ENCODE peak calls at places on chromosomes 3 and 15, in four cellular contexts. E is K562, C is GM12891, P is GM12878. A is an unnamed sample.

GRCh38 chr15:48984811-48985352 is 21.2 kb upstream of the SHC4 start:
- DNase-seq in C (no peak), P (no peak), E (no peak), A (no peak)

GRCh38 chr3:146513386-146514051 is 30.9 kb downstream of the PLSCR1 start:
- DNase-seq in P (no peak), C (no peak), E (no peak), A (no peak)

GRCh38 chr3:58612825-58613224 is 35.6 kb upstream of the FAM107A start:
- DNase-seq in E (no peak), C (no peak), P (no peak), A (no peak)

GRCh38 chr3:79406175-79406574 is 361.6 kb downstream of the ROBO1 start:
- DNase-seq in E (no peak), P (no peak), C (no peak), A (no peak)

GRCh38 chr3:161096771-161097367 is 8.3 kb downstream of the B3GALNT1 start:
- DNase-seq in E (peak), C (no peak), P (no peak), A (peak)

GRCh38 chr3:132549890-132550578 is 47.0 kb upstream of the ACKR4 start:
- DNase-seq in C (peak), E (no peak), P (peak), A (no peak)

GRCh38 chr3:23800731-23801130 is 5.0 kb upstream of the UBE2E1 start:
- DNase-seq in E (no peak), P (no peak), C (no peak), A (no peak)

GRCh38 chr15:62849316-62850129 is 193.0 kb upstream of the TPM1 start:
- DNase-seq in E (no peak), P (no peak), C (no peak), A (no peak)

GRCh38 chr3:94307588-94307987 is 244.7 kb downstream of the NSUN3 start:
- DNase-seq in E (no peak), P (no peak), C (no peak), A (no peak)

GRCh38 chr15:25787855-25788521 is 75.1 kb downstream of the ATP10A start:
- DNase-seq in P (no peak), E (peak), C (no peak), A (no peak)

GRCh38 chr15:37045859-37046318 is 54.5 kb downstream of the MEIS2 start:
- DNase-seq in C (no peak), P (no peak), E (no peak), A (no peak)

GRCh38 chr3:197372076-197372661 is 73.8 kb upstream of the DLG1 start:
- DNase-seq in C (no peak), P (no peak), E (no peak), A (no peak)

GRCh38 chr3:42450567-42450966 is 40.2 kb upstream of the LYZL4 start:
- DNase-seq in E (no peak), C (no peak), P (no peak), A (no peak)

GRCh38 chr3:53493997-53494791 is at the start of gene CACNA1D:
- DNase-seq in C (peak), P (no peak), E (no peak), A (no peak)

GRCh38 chr15:54556231-54556630 is 578.0 kb downstream of the UNC13C start:
- DNase-seq in P (no peak), E (no peak), C (no peak), A (no peak)

GRCh38 chr3:69305011-69305410 is 80.9 kb downstream of the FRMD4B start:
- DNase-seq in E (no peak), C (no peak), P (no peak), A (no peak)

GRCh38 chr3:46901591-46902187 is 24.2 kb downstream of the PTH1R start:
- DNase-seq in C (no peak), E (no peak), P (no peak), A (no peak)

GRCh38 chr15:48330045-48330840 is 986 bp upstream of the DUT start:
- DNase-seq in P (no peak), E (no peak), C (no peak), A (no peak)

GRCh38 chr15:56802164-56802563 is 68.9 kb upstream of the ZNF280D start:
- DNase-seq in P (no peak), E (no peak), C (no peak), A (no peak)

GRCh38 chr3:32220006-32220405 is 18.5 kb upstream of the CMTM8 start:
- DNase-seq in C (no peak), E (no peak), P (no peak), A (no peak)
- TF ChIP-seq SPI1 in C (no peak), E (no peak), P (no peak), A (no peak)

GRCh38 chr15:67722418-67722817 is 102.9 kb upstream of the SKOR1 start:
- DNase-seq in E (no peak), P (no peak), C (no peak), A (no peak)

GRCh38 chr15:67721996-67722395 is 103.3 kb upstream of the SKOR1 start:
- DNase-seq in C (no peak), E (no peak), P (no peak), A (no peak)

GRCh38 chr15:67719330-67719959 is 105.9 kb upstream of the SKOR1 start:
- DNase-seq in E (no peak), C (no peak), P (no peak), A (no peak)

GRCh38 chr15:67723294-67724024 is 101.8 kb upstream of the SKOR1 start:
- DNase-seq in P (no peak), C (no peak), E (no peak), A (no peak)

DNA sequence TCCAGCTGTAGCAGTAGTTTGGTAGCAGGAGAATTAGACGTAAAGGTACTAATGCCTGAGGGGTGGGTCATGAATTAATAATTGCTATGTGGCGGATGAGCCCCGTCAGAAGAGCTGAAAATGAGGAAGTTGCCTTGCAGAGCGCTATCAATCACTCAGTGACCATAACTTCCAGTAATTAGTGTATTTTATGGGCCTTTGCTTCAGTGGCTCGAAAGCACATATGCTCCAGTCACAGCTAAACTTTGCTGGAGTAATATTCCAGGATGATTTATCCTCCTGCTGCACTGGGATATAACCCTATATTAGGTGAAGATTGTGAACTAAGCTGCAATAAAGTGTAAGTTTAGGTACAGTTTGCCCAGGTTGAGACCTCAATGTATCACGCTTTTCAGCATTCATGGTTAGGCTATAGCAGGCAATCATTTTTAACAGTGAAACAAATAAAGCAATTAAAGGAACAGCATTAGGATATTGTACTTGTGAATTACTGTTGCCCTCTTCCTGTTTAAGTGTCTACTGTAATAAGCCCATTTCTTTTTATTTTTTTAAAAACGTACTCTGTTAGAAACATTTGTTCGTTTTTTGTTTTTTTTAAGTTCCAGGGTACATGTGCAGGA is 104.6 kb upstream of the SKOR1 start:
- DNase-seq in P (no peak), E (peak), C (no peak), A (peak)
- TF ChIP-seq SPI1 in P (peak), E (peak), C (peak), A (peak)

DNA sequence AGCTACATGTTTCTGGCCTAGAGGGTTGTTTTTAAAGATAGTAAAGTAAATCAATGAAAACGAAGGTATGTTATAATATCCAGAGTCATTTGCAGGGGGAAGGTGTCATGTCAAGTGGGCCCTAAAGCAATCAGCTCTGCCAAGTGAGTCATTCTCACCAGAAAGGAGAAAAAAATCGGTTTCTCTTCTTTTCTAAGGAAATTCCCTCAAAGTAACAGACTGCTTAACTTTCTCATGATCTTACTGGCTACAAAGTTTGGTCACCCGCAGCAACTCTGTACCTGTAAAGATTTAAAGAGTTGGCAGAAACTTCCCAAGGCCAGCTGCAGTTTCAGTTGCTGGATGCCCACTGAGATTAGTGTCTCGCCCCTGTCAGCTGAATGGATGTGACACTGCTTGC is 5.5 kb upstream of the FSIP1 start:
- DNase-seq in P (no peak), C (no peak), E (no peak), A (no peak)
- TF ChIP-seq SPI1 in P (no peak), C (no peak), E (no peak), A (no peak)

DNA sequence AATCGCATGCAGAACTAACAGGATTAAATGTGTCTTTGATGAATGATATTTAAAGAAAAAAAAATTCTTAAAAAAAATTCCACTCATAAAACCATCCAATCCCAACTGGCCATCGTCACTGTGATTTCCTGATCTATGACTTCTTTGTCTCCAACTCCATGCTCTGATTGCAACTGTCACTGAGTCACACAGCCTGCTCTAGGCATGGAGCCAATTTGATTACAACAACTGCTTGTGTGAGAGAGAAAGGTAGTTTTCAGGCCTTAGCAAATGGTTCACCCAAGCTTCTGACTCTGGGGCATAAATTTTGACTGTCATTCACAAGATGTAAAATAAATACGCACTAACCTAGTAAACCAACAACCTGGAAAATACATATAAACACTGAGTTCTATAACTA is 25.8 kb upstream of the SPRED1 start:
- DNase-seq in E (peak), C (no peak), P (no peak), A (no peak)
- TF ChIP-seq SPI1 in E (no peak), C (no peak), P (no peak), A (no peak)

GRCh38 chr15:66440501-66440900 is 53.8 kb downstream of the MAP2K1 start:
- DNase-seq in P (no peak), C (no peak), E (no peak), A (no peak)
- TF ChIP-seq SPI1 in P (no peak), C (no peak), E (no peak), A (no peak)

GRCh38 chr3:13345284-13345683 is 74.8 kb downstream of the NUP210 start:
- DNase-seq in P (no peak), E (no peak), C (no peak), A (no peak)

GRCh38 chr3:13345772-13346171 is 74.3 kb downstream of the NUP210 start:
- DNase-seq in C (no peak), E (no peak), P (no peak), A (no peak)

GRCh38 chr3:13348100-13348499 is 72.0 kb downstream of the NUP210 start:
- DNase-seq in C (no peak), E (no peak), P (no peak), A (no peak)

GRCh38 chr3:13347390-13347966 is 72.6 kb downstream of the NUP210 start:
- DNase-seq in C (no peak), E (no peak), P (no peak), A (no peak)

DNA sequence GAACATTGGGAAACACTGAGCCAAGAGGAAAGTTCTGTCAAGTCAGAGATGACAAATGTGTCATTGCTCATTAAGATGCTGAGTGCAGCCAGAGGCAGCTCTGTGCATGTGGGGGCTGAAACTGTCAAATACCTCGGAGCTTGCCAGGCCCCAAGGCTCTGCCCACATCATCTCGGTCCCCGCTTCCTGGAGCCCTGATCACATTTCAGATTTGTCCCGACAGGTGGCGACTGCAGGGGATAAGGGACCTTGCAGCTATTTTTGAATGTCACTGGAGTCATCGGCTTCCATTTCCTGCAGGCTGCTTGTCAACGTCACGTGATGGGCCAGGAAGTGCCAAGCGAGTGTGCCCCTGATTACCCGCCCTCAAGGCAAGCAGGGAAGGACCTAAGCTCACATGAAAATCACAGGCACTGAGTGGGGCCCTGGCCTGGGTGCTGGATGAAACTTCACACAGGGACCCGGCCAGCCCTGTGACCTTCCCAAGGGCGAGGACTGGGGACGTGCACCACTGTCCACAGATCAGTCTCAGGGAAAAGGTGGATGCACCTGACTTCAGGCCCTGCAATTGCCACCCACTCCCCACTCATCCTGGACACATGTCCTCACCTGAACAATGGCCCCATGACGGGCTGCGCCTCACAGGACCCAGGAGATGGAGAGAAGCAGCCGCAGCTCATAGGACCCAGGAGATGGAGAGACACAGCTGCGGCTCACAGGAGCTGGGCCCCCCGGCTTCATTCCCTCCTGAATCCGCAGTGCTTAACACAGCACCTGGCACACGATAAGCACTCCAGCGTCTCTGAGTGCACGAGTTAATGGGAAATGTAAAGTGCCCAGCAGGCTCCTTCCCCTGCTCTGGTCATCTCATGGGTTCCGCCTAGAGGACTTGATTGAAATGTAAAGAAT is 73.4 kb downstream of the NUP210 start:
- DNase-seq in C (peak), E (no peak), P (no peak), A (no peak)
- TF ChIP-seq SPI1 in C (no peak), E (no peak), P (no peak), A (no peak)

GRCh38 chr15:99729920-99730319 is 3.3 kb downstream of the LYSMD4 start:
- DNase-seq in E (peak), P (no peak), C (peak), A (no peak)
- TF ChIP-seq SPI1 in E (no peak), P (no peak), C (no peak), A (no peak)